ENCODE peak calls at places on chromosomes 3 and 15, in five cellular contexts. G, B, C, Y and A are unnamed samples.

GRCh38 chr3:16849795-16850194 is 35.0 kb upstream of the PLCL2 start:
- DNase-seq in Y (peak; percentile 13), B (no peak), C (no peak), G (no peak), A (no peak)

GRCh38 chr3:48026098-48026497 is 9.9 kb upstream of the MAP4 start:
- DNase-seq in B (no peak), G (no peak), C (no peak), Y (no peak), A (no peak)

GRCh38 chr3:183489455-183490210 is 61.2 kb upstream of the MCF2L2 start:
- DNase-seq in B (no peak), C (no peak), G (no peak), Y (no peak), A (no peak)

GRCh38 chr3:56976666-56977560 is 83.6 kb upstream of the SPATA12 start:
- DNase-seq in G (no peak), B (no peak), Y (no peak), C (no peak), A (no peak)

GRCh38 chr3:58683001-58683845 is 16.6 kb upstream of the FAM3D start:
- DNase-seq in Y (peak; percentile 23), B (peak; percentile 16), G (no peak), C (no peak), A (no peak)

GRCh38 chr3:104990758-104991157 is 376.0 kb upstream of the ALCAM start:
- DNase-seq in C (no peak), Y (no peak), G (no peak), B (no peak), A (no peak)

GRCh38 chr3:157064402-157064801 is 95.5 kb downstream of the CCNL1 start:
- DNase-seq in B (no peak), C (no peak), Y (no peak), G (peak; percentile 54), A (no peak)

GRCh38 chr15:89625716-89626115 is 29.6 kb downstream of the KIF7 start:
- DNase-seq in C (no peak), G (no peak), B (no peak), Y (no peak), A (no peak)

GRCh38 chr3:33077976-33078375 is 19.0 kb downstream of the GLB1 start:
- DNase-seq in C (no peak), B (no peak), G (no peak), Y (no peak), A (no peak)

GRCh38 chr3:196323723-196324122 is 5.7 kb upstream of the DYNLT2B start:
- DNase-seq in Y (no peak), B (no peak), C (no peak), G (no peak), A (no peak)

GRCh38 chr3:6260551-6261191 is 600.2 kb upstream of the GRM7 start:
- DNase-seq in Y (no peak), C (no peak), B (no peak), G (no peak), A (no peak)

GRCh38 chr15:81072551-81072950 is 61.5 kb upstream of the CFAP161 start:
- DNase-seq in C (no peak), Y (no peak), B (no peak), G (no peak), A (no peak)

GRCh38 chr3:153145454-153145853 is 16.6 kb upstream of the RAP2B start:
- DNase-seq in B (no peak), G (no peak), C (no peak), Y (no peak), A (no peak)

GRCh38 chr3:112767177-112767576 is 79.5 kb downstream of the CD200R1L start:
- DNase-seq in B (no peak), G (peak; percentile 49), Y (no peak), C (no peak), A (no peak)

GRCh38 chr3:196275126-196275525 is 12.4 kb downstream of the PCYT1A start:
- DNase-seq in C (no peak), G (no peak), Y (no peak), B (no peak), A (no peak)

GRCh38 chr3:152317956-152318355 is 49.2 kb downstream of the MBNL1 start:
- DNase-seq in B (no peak), Y (no peak), G (no peak), C (no peak), A (no peak)

GRCh38 chr15:85772668-85773067 is 22.1 kb downstream of the KLHL25 start:
- DNase-seq in G (no peak), Y (no peak), B (no peak), C (no peak), A (peak; percentile 69)

GRCh38 chr3:184578822-184579221 is 17.2 kb downstream of the EPHB3 start:
- DNase-seq in C (no peak), G (no peak), Y (no peak), B (no peak), A (no peak)

GRCh38 chr15:80849308-80849707 is 70.1 kb downstream of the CEMIP start:
- DNase-seq in G (peak; percentile 10), B (no peak), Y (peak; percentile 82), C (peak; percentile 71), A (no peak)

GRCh38 chr3:184523825-184524615 is 37.6 kb upstream of the EPHB3 start:
- DNase-seq in Y (peak; percentile 91), C (peak; percentile 9), B (peak; percentile 68), G (no peak), A (no peak)

GRCh38 chr3:153760952-153761351 is 360.2 kb upstream of the ARHGEF26 start:
- DNase-seq in B (no peak), C (no peak), G (no peak), Y (no peak), A (no peak)

GRCh38 chr15:96412045-96412918 is 81.8 kb downstream of the NR2F2 start:
- DNase-seq in C (no peak), Y (no peak), B (no peak), G (no peak), A (no peak)

GRCh38 chr15:29815000-29815704 is 7.1 kb downstream of the TJP1 start:
- DNase-seq in Y (no peak), C (peak; percentile 46), B (no peak), G (no peak), A (no peak)

GRCh38 chr3:61727435-61727834 is 166.1 kb downstream of the PTPRG start:
- DNase-seq in Y (no peak), C (no peak), B (no peak), G (no peak), A (no peak)

GRCh38 chr3:26807272-26807671 is 184.7 kb downstream of the LRRC3B start:
- DNase-seq in G (no peak), B (no peak), Y (no peak), C (no peak), A (no peak)

GRCh38 chr3:138479355-138479964 is 45.0 kb downstream of the ESYT3 start:
- DNase-seq in C (peak; percentile 46), B (peak; percentile 35), G (no peak), Y (no peak), A (no peak)

GRCh38 chr15:80152896-80153876 is at the start of gene FAH:
- DNase-seq in C (peak; percentile 79), Y (peak; percentile 39), G (no peak), B (no peak), A (no peak)

GRCh38 chr3:24550588-24550987 is 55.9 kb upstream of the THRB start:
- DNase-seq in G (no peak), Y (no peak), B (no peak), C (no peak), A (no peak)

GRCh38 chr3:194369522-194370279 is at the start of gene LRRC15:
- DNase-seq in G (no peak), C (peak; percentile 57), Y (peak; percentile 84), B (no peak), A (no peak)

GRCh38 chr3:66904816-66905543 is 93.1 kb upstream of the KBTBD8 start:
- DNase-seq in B (no peak), C (no peak), Y (no peak), G (no peak), A (no peak)

GRCh38 chr3:12954891-12955650 is 113.7 kb upstream of the RPL32 start:
- DNase-seq in Y (peak; percentile 38), G (peak; percentile 49), C (peak; percentile 93), B (no peak), A (peak; percentile 72)
- TF ChIP-seq POLR2A in Y (no peak), G (no peak), C (no peak), B (no peak), A (no peak)

GRCh38 chr3:64144241-64144900 is 80.9 kb downstream of the PRICKLE2 start:
- DNase-seq in C (no peak), B (no peak), Y (no peak), G (no peak), A (no peak)
- TF ChIP-seq POLR2A in C (no peak), B (no peak), Y (no peak), G (no peak), A (no peak)

DNA sequence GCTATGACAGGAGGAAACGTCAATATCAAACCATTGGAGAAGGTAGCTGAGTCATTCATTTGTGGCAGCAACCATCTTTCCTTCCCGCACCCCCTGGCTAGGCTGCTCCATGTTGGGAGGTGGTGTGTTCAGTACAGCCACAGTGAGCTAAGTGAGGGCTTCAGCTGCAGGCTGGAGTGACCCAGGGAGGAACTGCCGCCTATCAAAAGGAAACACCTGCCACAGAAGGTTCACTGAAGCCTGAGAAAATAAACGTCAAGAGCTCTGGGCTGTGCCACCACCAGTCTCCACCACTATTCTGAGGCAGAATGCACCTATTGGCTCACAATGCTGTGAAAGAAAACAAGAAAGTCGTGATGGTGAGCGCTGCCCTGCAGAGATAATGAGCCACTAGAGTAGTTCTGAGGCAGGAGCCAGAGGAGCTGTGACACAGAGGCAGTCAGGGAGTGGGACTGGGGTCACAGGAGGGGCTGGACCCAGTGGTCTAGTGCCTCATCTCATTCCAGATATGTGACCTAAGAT is 34.8 kb upstream of the CD47 start:
- DNase-seq in B (no peak), C (peak; percentile 56), Y (no peak), G (no peak), A (no peak)
- TF ChIP-seq POLR2A in B (no peak), C (no peak), Y (no peak), G (no peak), A (no peak)

GRCh38 chr3:45145223-45145622 is 955 bp downstream of the CDCP1 start:
- DNase-seq in G (no peak), C (peak; percentile 38), Y (no peak), B (no peak), A (no peak)

GRCh38 chr3:45148921-45149320 is 2.7 kb upstream of the CDCP1 start:
- DNase-seq in G (no peak), C (no peak), Y (no peak), B (no peak), A (no peak)

GRCh38 chr3:45151100-45151499 is 4.9 kb upstream of the CDCP1 start:
- DNase-seq in C (no peak), Y (no peak), G (no peak), B (no peak), A (no peak)

GRCh38 chr3:45143673-45144670 is 2.2 kb downstream of the CDCP1 start:
- DNase-seq in C (peak; percentile 69), B (no peak), G (no peak), Y (no peak), A (no peak)

GRCh38 chr3:45145681-45146614 is at the start of gene CDCP1:
- DNase-seq in Y (no peak), G (no peak), C (peak; percentile 83), B (no peak), A (no peak)
- TF ChIP-seq POLR2A in Y (no peak), G (no peak), C (no peak), B (peak; percentile 86), A (peak; percentile 24)